ENCODE peak calls at places on chromosomes 13 and 19, in five cellular contexts. K is adrenal gland, T is tibial nerve, F is body of pancreas, I is esophagus squamous epithelium. B is an unnamed sample.

GRCh38 chr19:8147579-8147978 is 1.8 kb downstream of the FBN3 start:
- DNase-seq in T (no peak), I (no peak), F (no peak), K (no peak), B (no peak)

GRCh38 chr13:113390874-113391497 is 27.1 kb upstream of the GRTP1 start:
- DNase-seq in T (no peak), F (no peak), I (no peak), K (no peak), B (no peak)

GRCh38 chr13:78323040-78323439 is 280.3 kb downstream of the POU4F1 start:
- DNase-seq in I (no peak), K (no peak), F (no peak), T (no peak), B (no peak)

GRCh38 chr19:15128162-15128770 is 21.1 kb downstream of the SYDE1 start:
- DNase-seq in K (no peak), F (no peak), T (no peak), I (no peak), B (no peak)

GRCh38 chr19:33804021-33804799 is 7.5 kb downstream of the KCTD15 start:
- DNase-seq in I (no peak), K (peak; percentile 39), F (peak; percentile 96), T (peak; percentile 31), B (no peak)

GRCh38 chr13:34750078-34750703 is 191.9 kb upstream of the NBEA start:
- DNase-seq in T (no peak), F (peak; percentile 27), I (no peak), K (peak; percentile 21), B (no peak)

GRCh38 chr19:29547981-29548380 is 22.2 kb downstream of the VSTM2B start:
- DNase-seq in T (no peak), I (no peak), K (no peak), F (no peak), B (no peak)

GRCh38 chr13:49062297-49062896 is 86.7 kb downstream of the FNDC3A start:
- DNase-seq in F (no peak), K (no peak), T (no peak), I (no peak), B (peak; percentile 46)

GRCh38 chr19:58229255-58229639 is 533 bp downstream of the ZNF544 start:
- DNase-seq in I (no peak), T (no peak), F (no peak), K (no peak), B (peak; percentile 54)

GRCh38 chr19:1040476-1041271 is 767 bp downstream of the ABCA7 start:
- DNase-seq in I (peak; percentile 55), K (peak; percentile 94), T (peak; percentile 80), F (peak; percentile 92), B (peak; percentile 98)

GRCh38 chr13:23433171-23434153 is at the start of gene SACS:
- DNase-seq in F (peak; percentile 31), T (no peak), I (no peak), K (no peak), B (no peak)
- TF ChIP-seq POLR2A in F (peak; percentile 54), T (no peak), I (no peak), K (no peak), B (no peak)

GRCh38 chr19:44571830-44572661 is 41.3 kb upstream of the IGSF23 start:
- DNase-seq in T (no peak), K (peak; percentile 31), I (no peak), F (no peak), B (no peak)

GRCh38 chr19:44575116-44575700 is 38.2 kb upstream of the IGSF23 start:
- DNase-seq in F (no peak), T (no peak), K (no peak), I (no peak), B (no peak)

GRCh38 chr19:44573183-44573582 is 40.2 kb upstream of the IGSF23 start:
- DNase-seq in I (no peak), T (no peak), K (no peak), F (no peak), B (no peak)

GRCh38 chr19:44574201-44574950 is 39.0 kb upstream of the IGSF23 start:
- DNase-seq in F (no peak), I (no peak), K (no peak), T (no peak), B (no peak)

GRCh38 chr19:44573647-44574046 is 39.7 kb upstream of the IGSF23 start:
- DNase-seq in T (no peak), F (no peak), K (no peak), I (no peak), B (no peak)
- TF ChIP-seq POLR2A in T (no peak), F (no peak), K (no peak), I (no peak), B (no peak)

DNA sequence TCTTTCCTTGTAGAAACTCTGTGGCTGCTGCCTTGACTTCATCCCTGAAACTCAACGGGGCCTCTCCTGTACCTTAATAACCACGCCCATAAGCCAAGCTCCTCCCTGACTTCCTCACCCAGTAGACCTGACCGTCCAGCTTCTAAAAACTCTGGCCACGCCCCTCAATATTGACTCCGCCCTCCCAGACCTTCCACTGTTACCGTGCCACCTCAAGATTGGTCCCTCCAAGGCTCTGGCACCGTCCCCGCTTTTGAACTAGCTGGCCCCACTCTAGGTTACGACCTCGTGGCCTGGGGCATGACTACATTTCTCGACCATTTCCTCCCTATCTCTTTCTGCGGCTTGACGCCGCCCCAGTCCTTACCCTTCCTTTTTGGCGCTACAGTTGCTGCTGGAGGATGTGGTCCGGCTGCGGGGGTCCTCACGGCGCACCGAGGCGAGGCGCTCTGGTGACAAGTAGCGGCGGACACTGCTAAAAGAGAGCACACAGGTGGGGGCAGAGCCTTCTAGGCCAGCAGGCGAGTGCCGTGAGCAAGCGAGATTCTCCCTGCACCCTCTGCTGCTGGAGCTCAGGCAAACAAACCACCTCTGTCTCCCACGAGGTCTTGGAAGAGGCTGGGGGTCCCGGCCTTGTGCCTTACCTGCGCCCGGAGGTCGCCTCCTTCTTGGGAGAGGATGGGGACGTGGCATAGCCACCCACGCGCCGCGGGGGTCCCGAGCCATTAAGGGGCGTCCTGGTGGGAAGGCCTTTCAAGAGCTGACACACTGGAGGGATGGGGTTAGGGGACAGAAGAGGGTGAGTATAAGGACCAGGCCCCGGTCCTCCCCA is 2.3 kb upstream of the EML2 start:
- DNase-seq in T (peak; percentile 72), K (peak; percentile 97), I (peak; percentile 27), F (peak; percentile 97), B (peak; percentile 88)
- TF ChIP-seq POLR2A in T (no peak), K (no peak), I (no peak), F (no peak), B (no peak)

DNA sequence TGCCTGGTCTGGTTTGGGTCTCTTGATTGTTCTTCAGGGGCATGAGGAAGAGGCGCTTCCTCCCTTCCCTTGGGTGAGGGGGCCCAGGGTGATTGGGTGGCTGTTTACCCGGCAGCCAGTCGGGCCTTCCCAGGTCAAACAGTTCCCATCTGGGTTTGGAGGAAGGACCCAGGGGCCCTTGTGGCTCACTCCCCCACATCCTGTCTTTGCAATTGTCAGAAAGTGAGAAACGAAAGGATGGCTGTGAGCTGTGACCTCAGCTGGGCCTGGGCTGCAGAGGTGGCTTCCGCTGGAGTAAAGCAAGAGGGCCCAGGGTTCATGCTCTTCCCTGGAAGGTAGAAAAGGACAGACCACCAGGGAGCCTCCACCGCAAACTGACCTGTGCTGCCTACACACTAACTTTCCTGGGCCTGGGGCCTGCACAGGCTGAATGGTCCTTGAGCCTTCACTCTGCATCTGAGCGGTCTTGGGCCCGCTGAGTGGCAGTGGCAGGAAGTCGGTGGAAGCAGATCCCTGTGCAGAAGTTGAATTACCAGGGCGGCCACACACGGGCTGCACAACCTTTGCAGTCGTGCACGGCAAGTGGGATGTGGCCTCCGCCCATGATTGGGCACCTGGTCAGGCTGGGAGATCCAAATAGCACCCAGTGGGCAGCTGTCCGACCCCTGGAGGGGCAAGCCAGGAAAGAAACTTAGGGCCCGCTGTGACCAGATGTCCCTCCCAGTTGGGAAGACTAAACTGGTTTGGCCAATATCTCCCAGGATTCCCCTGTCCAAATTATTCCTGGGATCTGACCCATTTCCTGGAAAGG is 5.3 kb upstream of the CD79A start:
- DNase-seq in K (no peak), I (no peak), F (peak; percentile 43), T (no peak), B (no peak)
- TF ChIP-seq POLR2A in K (no peak), I (no peak), F (no peak), T (no peak), B (peak; percentile 32)

GRCh38 chr19:48627211-48627864 is 8.0 kb downstream of the SPHK2 start:
- DNase-seq in K (no peak), T (no peak), F (no peak), I (no peak), B (no peak)
- TF ChIP-seq POLR2A in K (no peak), T (no peak), F (no peak), I (no peak), B (no peak)